ENCODE peak calls at places on chromosomes 4 and X, in five cellular contexts. One of them, this sample, is unnamed.

GRCh38 chr4:109213056-109213455 is 89.4 kb downstream of the COL25A1 start:
- DNase-seq in brain microvascular endothelial cell: no peak
- DNase-seq in IMR-90: no peak
- DNase-seq in tibial artery: no peak
- DNase-seq in aorta: no peak
- DNase-seq in this sample: no peak

GRCh38 chr4:151676301-151676700 is 84.5 kb downstream of the GATB start:
- DNase-seq in brain microvascular endothelial cell: peak; percentile 87
- DNase-seq in IMR-90: peak; percentile 94
- DNase-seq in tibial artery: no peak
- DNase-seq in aorta: no peak
- DNase-seq in this sample: no peak

GRCh38 chr4:2364654-2365053 is 53.8 kb downstream of the ZFYVE28 start:
- DNase-seq in brain microvascular endothelial cell: peak; percentile 35
- DNase-seq in IMR-90: no peak
- DNase-seq in tibial artery: peak; percentile 66
- DNase-seq in aorta: peak; percentile 84
- DNase-seq in this sample: no peak

GRCh38 chr4:153060191-153060590 is 124.1 kb downstream of the FHDC1 start:
- DNase-seq in brain microvascular endothelial cell: no peak
- DNase-seq in IMR-90: no peak
- DNase-seq in tibial artery: no peak
- DNase-seq in aorta: no peak
- DNase-seq in this sample: no peak

GRCh38 chr4:70583952-70584834 is 7.9 kb upstream of the AMBN start:
- DNase-seq in brain microvascular endothelial cell: no peak
- DNase-seq in IMR-90: no peak
- DNase-seq in tibial artery: no peak
- DNase-seq in aorta: no peak
- DNase-seq in this sample: no peak

GRCh38 chr4:13196721-13197120 is 287.4 kb downstream of the RAB28 start:
- DNase-seq in brain microvascular endothelial cell: no peak
- DNase-seq in IMR-90: no peak
- DNase-seq in tibial artery: no peak
- DNase-seq in aorta: no peak
- DNase-seq in this sample: no peak

GRCh38 chr4:150205016-150205415 is 126.8 kb downstream of the DCLK2 start:
- DNase-seq in brain microvascular endothelial cell: no peak
- DNase-seq in IMR-90: no peak
- DNase-seq in tibial artery: no peak
- DNase-seq in aorta: no peak
- DNase-seq in this sample: no peak

GRCh38 chr4:96166806-96167205 is 326.9 kb downstream of the PDHA2 start:
- DNase-seq in brain microvascular endothelial cell: no peak
- DNase-seq in IMR-90: no peak
- DNase-seq in tibial artery: no peak
- DNase-seq in aorta: no peak
- DNase-seq in this sample: no peak

GRCh38 chrX:137563681-137564651 is 2.0 kb upstream of the ZIC3 start:
- DNase-seq in brain microvascular endothelial cell: no peak
- DNase-seq in IMR-90: no peak
- DNase-seq in tibial artery: no peak
- DNase-seq in aorta: no peak
- DNase-seq in this sample: no peak

GRCh38 chr4:95158045-95158444 is 390.7 kb downstream of the UNC5C start:
- DNase-seq in brain microvascular endothelial cell: no peak
- DNase-seq in IMR-90: no peak
- DNase-seq in tibial artery: no peak
- DNase-seq in aorta: no peak
- DNase-seq in this sample: no peak

GRCh38 chr4:183223046-183223445 is 97.0 kb downstream of the CLDN22 start:
- DNase-seq in brain microvascular endothelial cell: no peak
- DNase-seq in IMR-90: no peak
- DNase-seq in tibial artery: no peak
- DNase-seq in aorta: no peak
- DNase-seq in this sample: no peak

GRCh38 chrX:11881485-11882170 is 123.6 kb downstream of the MSL3 start:
- DNase-seq in brain microvascular endothelial cell: no peak
- DNase-seq in IMR-90: no peak
- DNase-seq in tibial artery: no peak
- DNase-seq in aorta: no peak
- DNase-seq in this sample: no peak

GRCh38 chrX:11886745-11887144 is 128.7 kb downstream of the MSL3 start:
- DNase-seq in brain microvascular endothelial cell: peak; percentile 55
- DNase-seq in IMR-90: peak; percentile 0
- DNase-seq in tibial artery: no peak
- DNase-seq in aorta: no peak
- DNase-seq in this sample: no peak

GRCh38 chrX:11888421-11888820 is 130.4 kb downstream of the MSL3 start:
- DNase-seq in brain microvascular endothelial cell: no peak
- DNase-seq in IMR-90: no peak
- DNase-seq in tibial artery: no peak
- DNase-seq in aorta: no peak
- DNase-seq in this sample: no peak

GRCh38 chrX:11890843-11891514 is 132.9 kb downstream of the MSL3 start:
- DNase-seq in brain microvascular endothelial cell: no peak
- DNase-seq in IMR-90: no peak
- DNase-seq in tibial artery: peak; percentile 61
- DNase-seq in aorta: no peak
- DNase-seq in this sample: no peak

GRCh38 chrX:11887175-11887574 is 129.1 kb downstream of the MSL3 start:
- DNase-seq in brain microvascular endothelial cell: no peak
- DNase-seq in IMR-90: no peak
- DNase-seq in tibial artery: no peak
- DNase-seq in aorta: no peak
- DNase-seq in this sample: no peak
- H3K27ac ChIP-seq in brain microvascular endothelial cell: peak overlapping the region; percentile 52
- H3K27ac ChIP-seq in IMR-90: no peak overlapping the region
- H3K27ac ChIP-seq in tibial artery: no peak overlapping the region
- H3K27ac ChIP-seq in aorta: no peak overlapping the region
- H3K27ac ChIP-seq in this sample: no peak overlapping the region

DNA sequence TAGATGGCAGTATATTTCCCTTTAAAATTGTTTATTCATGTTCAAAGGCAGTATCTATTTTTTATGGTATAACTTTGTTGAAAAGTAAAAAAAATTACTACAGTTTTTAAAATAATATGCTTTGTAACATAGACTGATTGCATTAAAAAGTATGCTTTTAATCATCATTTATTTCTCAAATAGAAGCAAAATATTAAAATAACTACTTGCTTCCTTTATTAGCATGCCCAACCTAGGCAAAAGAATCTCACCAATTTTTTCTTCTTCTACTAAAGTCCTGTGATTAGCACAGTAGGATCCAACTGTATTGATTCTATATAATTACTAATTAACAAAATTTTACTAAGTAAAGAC is 69.6 kb upstream of the NFKB1 start:
- DNase-seq in brain microvascular endothelial cell: no peak
- DNase-seq in IMR-90: no peak
- DNase-seq in tibial artery: no peak
- DNase-seq in aorta: no peak
- DNase-seq in this sample: no peak
- H3K27ac ChIP-seq in brain microvascular endothelial cell: peak overlapping the region; percentile 84
- H3K27ac ChIP-seq in IMR-90: no peak overlapping the region
- H3K27ac ChIP-seq in tibial artery: no peak overlapping the region
- H3K27ac ChIP-seq in aorta: no peak overlapping the region
- H3K27ac ChIP-seq in this sample: no peak overlapping the region

GRCh38 chrX:57951666-57952319 is 41.5 kb upstream of the ZXDA start:
- DNase-seq in brain microvascular endothelial cell: no peak
- DNase-seq in IMR-90: no peak
- DNase-seq in tibial artery: no peak
- DNase-seq in aorta: no peak
- DNase-seq in this sample: no peak
- H3K27ac ChIP-seq in brain microvascular endothelial cell: no peak overlapping the region
- H3K27ac ChIP-seq in IMR-90: no peak overlapping the region
- H3K27ac ChIP-seq in tibial artery: no peak overlapping the region
- H3K27ac ChIP-seq in aorta: no peak overlapping the region
- H3K27ac ChIP-seq in this sample: no peak overlapping the region

GRCh38 chr4:58602022-58602421 is 1491.8 kb upstream of the IGFBP7 start:
- DNase-seq in brain microvascular endothelial cell: no peak
- DNase-seq in IMR-90: no peak
- DNase-seq in tibial artery: no peak
- DNase-seq in aorta: no peak
- DNase-seq in this sample: no peak
- H3K27ac ChIP-seq in brain microvascular endothelial cell: no peak overlapping the region
- H3K27ac ChIP-seq in IMR-90: no peak overlapping the region
- H3K27ac ChIP-seq in tibial artery: no peak overlapping the region
- H3K27ac ChIP-seq in aorta: no peak overlapping the region
- H3K27ac ChIP-seq in this sample: no peak overlapping the region

GRCh38 chr4:88106205-88106604 is 52.2 kb downstream of the ABCG2 start:
- DNase-seq in brain microvascular endothelial cell: no peak
- DNase-seq in IMR-90: peak; percentile 73
- DNase-seq in tibial artery: no peak
- DNase-seq in aorta: no peak
- DNase-seq in this sample: no peak

GRCh38 chr4:88109123-88109864 is 49.1 kb downstream of the ABCG2 start:
- DNase-seq in brain microvascular endothelial cell: no peak
- DNase-seq in IMR-90: no peak
- DNase-seq in tibial artery: no peak
- DNase-seq in aorta: no peak
- DNase-seq in this sample: no peak

GRCh38 chr4:88107406-88108107 is 50.9 kb downstream of the ABCG2 start:
- DNase-seq in brain microvascular endothelial cell: no peak
- DNase-seq in IMR-90: peak; percentile 9
- DNase-seq in tibial artery: no peak
- DNase-seq in aorta: no peak
- DNase-seq in this sample: no peak

GRCh38 chr4:88110826-88111225 is 47.6 kb downstream of the ABCG2 start:
- DNase-seq in brain microvascular endothelial cell: no peak
- DNase-seq in IMR-90: no peak
- DNase-seq in tibial artery: no peak
- DNase-seq in aorta: no peak
- DNase-seq in this sample: no peak

DNA sequence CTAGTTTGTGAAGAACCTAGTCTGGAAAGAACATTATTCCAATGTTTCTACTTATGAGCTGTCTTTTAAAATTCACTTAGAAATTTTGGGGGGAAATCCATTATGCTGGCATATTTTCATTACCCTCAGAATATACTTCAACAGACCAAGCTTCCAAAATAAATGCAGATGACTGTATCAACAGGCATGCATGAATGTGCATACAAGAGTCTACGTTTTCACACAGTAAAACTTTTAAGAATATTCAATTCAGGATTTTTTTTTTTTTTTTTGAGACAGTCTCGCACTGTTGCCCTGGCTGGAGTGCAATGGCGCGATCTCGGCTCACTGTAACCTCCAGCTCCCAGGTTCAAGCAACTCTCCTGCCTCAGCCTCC is 49.7 kb downstream of the ABCG2 start:
- DNase-seq in brain microvascular endothelial cell: no peak
- DNase-seq in IMR-90: peak; percentile 53
- DNase-seq in tibial artery: no peak
- DNase-seq in aorta: no peak
- DNase-seq in this sample: no peak
- H3K27ac ChIP-seq in brain microvascular endothelial cell: no peak overlapping the region
- H3K27ac ChIP-seq in IMR-90: no peak overlapping the region
- H3K27ac ChIP-seq in tibial artery: no peak overlapping the region
- H3K27ac ChIP-seq in aorta: no peak overlapping the region
- H3K27ac ChIP-seq in this sample: no peak overlapping the region

GRCh38 chr4:7300711-7301095 is 108.4 kb downstream of the SORCS2 start:
- DNase-seq in brain microvascular endothelial cell: no peak
- DNase-seq in IMR-90: no peak
- DNase-seq in tibial artery: no peak
- DNase-seq in aorta: peak; percentile 52
- DNase-seq in this sample: no peak
- H3K27ac ChIP-seq in brain microvascular endothelial cell: no peak overlapping the region
- H3K27ac ChIP-seq in IMR-90: no peak overlapping the region
- H3K27ac ChIP-seq in tibial artery: no peak overlapping the region
- H3K27ac ChIP-seq in aorta: no peak overlapping the region
- H3K27ac ChIP-seq in this sample: no peak overlapping the region

GRCh38 chr4:107989537-107990386 is at the start of gene HADH:
- DNase-seq in brain microvascular endothelial cell: peak; percentile 86
- DNase-seq in IMR-90: peak; percentile 88
- DNase-seq in tibial artery: peak; percentile 97
- DNase-seq in aorta: peak; percentile 97
- DNase-seq in this sample: peak; percentile 89
- H3K27ac ChIP-seq in brain microvascular endothelial cell: peak within 1 kb of the TSS; percentile 68
- H3K27ac ChIP-seq in IMR-90: peak within 1 kb of the TSS; percentile 84
- H3K27ac ChIP-seq in tibial artery: peak within 1 kb of the TSS; percentile 93
- H3K27ac ChIP-seq in aorta: peak within 1 kb of the TSS; percentile 93
- H3K27ac ChIP-seq in this sample: peak within 1 kb of the TSS; percentile 86

DNA sequence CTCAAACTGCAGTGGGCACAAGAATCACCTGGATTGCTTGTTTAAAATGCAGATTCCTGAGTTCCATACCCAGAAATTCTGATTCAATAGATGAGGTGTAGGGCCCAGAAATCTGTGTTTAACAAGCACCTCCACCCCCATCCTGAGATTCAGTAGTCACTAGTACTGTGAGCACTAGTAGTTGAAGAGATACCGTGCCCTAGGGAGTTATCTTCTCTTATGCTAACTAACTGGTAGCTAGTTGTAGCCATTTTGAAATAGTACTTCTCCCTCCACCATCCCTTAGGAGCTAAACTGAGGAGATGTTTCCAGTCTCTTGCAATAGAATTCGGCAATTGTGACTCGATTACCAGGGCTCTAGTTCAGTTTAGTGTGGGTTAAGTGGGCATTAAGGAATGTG is 18.4 kb downstream of the KLHL34 start:
- DNase-seq in brain microvascular endothelial cell: no peak
- DNase-seq in IMR-90: no peak
- DNase-seq in tibial artery: no peak
- DNase-seq in aorta: no peak
- DNase-seq in this sample: no peak
- H3K27ac ChIP-seq in brain microvascular endothelial cell: no peak overlapping the region
- H3K27ac ChIP-seq in IMR-90: no peak overlapping the region
- H3K27ac ChIP-seq in tibial artery: no peak overlapping the region
- H3K27ac ChIP-seq in aorta: no peak overlapping the region
- H3K27ac ChIP-seq in this sample: no peak overlapping the region

This sample was measured in substantia nigra.